ENCODE peak calls at places on chromosomes 5 and 9, in eight cellular contexts. J is tibial artery, N is prostate gland, Y is uterus, C is body of pancreas, B is IMR-90, T is astrocyte of the spinal cord, P is tibial nerve. M is an unnamed sample.

GRCh38 chr5:156239800-156240199 is 87.2 kb upstream of the SGCD start:
- DNase-seq in Y (no peak), P (no peak), N (no peak), T (no peak), B (no peak), J (no peak), C (no peak), M (no peak)

GRCh38 chr5:61332369-61332745 is 299 bp downstream of the ZSWIM6 start:
- DNase-seq in N (peak), Y (peak), T (no peak), J (peak), B (no peak), P (no peak), C (peak), M (peak)

GRCh38 chr9:107751522-107752235 is 262.1 kb upstream of the KLF4 start:
- DNase-seq in B (peak), N (no peak), P (peak), C (peak), T (peak), J (peak), Y (no peak), M (peak)

GRCh38 chr5:38069360-38069759 is 189.0 kb upstream of the EGFLAM start:
- DNase-seq in B (no peak), T (no peak), J (no peak), P (no peak), C (no peak), Y (no peak), N (no peak), M (no peak)

GRCh38 chr5:14726066-14726838 is 61.7 kb downstream of the OTULIN start:
- DNase-seq in P (no peak), J (peak), B (peak), C (no peak), T (peak), Y (no peak), N (no peak), M (peak)

GRCh38 chr5:167280111-167280510 is 1011.3 kb upstream of the WWC1 start:
- DNase-seq in Y (no peak), B (no peak), P (no peak), N (no peak), J (no peak), C (no peak), T (no peak), M (no peak)

GRCh38 chr5:65326912-65327311 is 154.8 kb downstream of the ADAMTS6 start:
- DNase-seq in J (no peak), B (peak), C (no peak), T (peak), P (no peak), N (no peak), Y (no peak), M (peak)

GRCh38 chr9:124452841-124453585 is 2.8 kb downstream of the ADGRD2 start:
- DNase-seq in N (no peak), P (no peak), C (no peak), T (no peak), J (peak), B (no peak), Y (no peak), M (no peak)

GRCh38 chr5:133990396-133990795 is 14.4 kb downstream of the VDAC1 start:
- DNase-seq in N (no peak), C (no peak), B (no peak), J (no peak), P (no peak), Y (no peak), T (no peak), M (no peak)

GRCh38 chr5:155514105-155514563 is 500.6 kb downstream of the KIF4B start:
- DNase-seq in T (no peak), C (no peak), P (no peak), B (no peak), N (no peak), J (no peak), Y (no peak), M (no peak)

GRCh38 chr5:1561402-1561929 is 37.7 kb upstream of the LPCAT1 start:
- DNase-seq in Y (no peak), P (no peak), J (peak), N (no peak), C (no peak), T (no peak), B (no peak), M (no peak)

GRCh38 chr5:14035859-14036440 is 91.5 kb upstream of the DNAH5 start:
- DNase-seq in P (peak), B (peak), C (peak), J (no peak), Y (peak), T (peak), N (peak), M (peak)

GRCh38 chr9:133657120-133657661 is 21.0 kb downstream of the DBH start:
- DNase-seq in C (no peak), J (no peak), N (no peak), P (no peak), T (no peak), B (peak), Y (no peak), M (peak)

GRCh38 chr9:136410500-136411287 is at the start of the genes ENTR1 and PMPCA:
- DNase-seq in J (peak), Y (peak), T (peak), P (peak), C (peak), B (peak), N (peak), M (peak)

GRCh38 chr5:109937951-109938350 is 248.2 kb downstream of the MAN2A1 start:
- DNase-seq in B (no peak), T (no peak), P (no peak), J (no peak), N (no peak), C (no peak), Y (no peak), M (no peak)

GRCh38 chr5:42982107-42982622 is 58.0 kb downstream of the ANXA2R start:
- DNase-seq in B (no peak), P (no peak), N (no peak), T (no peak), Y (no peak), C (no peak), J (no peak), M (no peak)

GRCh38 chr5:160774646-160775313 is 77.2 kb downstream of the ATP10B start:
- DNase-seq in P (no peak), Y (no peak), J (no peak), T (no peak), N (no peak), C (no peak), B (no peak), M (no peak)

GRCh38 chr9:114893221-114893620 is 37.2 kb downstream of the TNFSF8 start:
- DNase-seq in C (no peak), P (no peak), Y (no peak), T (no peak), B (no peak), N (no peak), J (no peak), M (no peak)

GRCh38 chr9:4045556-4045955 is 254.3 kb downstream of the GLIS3 start:
- DNase-seq in B (no peak), C (no peak), N (no peak), Y (no peak), J (no peak), P (no peak), T (no peak), M (no peak)

GRCh38 chr9:114375386-114375785 is 12.4 kb downstream of the AKNA start:
- DNase-seq in T (no peak), P (no peak), Y (no peak), C (no peak), J (no peak), B (no peak), N (no peak), M (no peak)

GRCh38 chr9:19310246-19310645 is 69.8 kb downstream of the RPS6 start:
- DNase-seq in Y (no peak), T (no peak), P (no peak), N (no peak), J (no peak), B (no peak), C (no peak), M (no peak)

DNA sequence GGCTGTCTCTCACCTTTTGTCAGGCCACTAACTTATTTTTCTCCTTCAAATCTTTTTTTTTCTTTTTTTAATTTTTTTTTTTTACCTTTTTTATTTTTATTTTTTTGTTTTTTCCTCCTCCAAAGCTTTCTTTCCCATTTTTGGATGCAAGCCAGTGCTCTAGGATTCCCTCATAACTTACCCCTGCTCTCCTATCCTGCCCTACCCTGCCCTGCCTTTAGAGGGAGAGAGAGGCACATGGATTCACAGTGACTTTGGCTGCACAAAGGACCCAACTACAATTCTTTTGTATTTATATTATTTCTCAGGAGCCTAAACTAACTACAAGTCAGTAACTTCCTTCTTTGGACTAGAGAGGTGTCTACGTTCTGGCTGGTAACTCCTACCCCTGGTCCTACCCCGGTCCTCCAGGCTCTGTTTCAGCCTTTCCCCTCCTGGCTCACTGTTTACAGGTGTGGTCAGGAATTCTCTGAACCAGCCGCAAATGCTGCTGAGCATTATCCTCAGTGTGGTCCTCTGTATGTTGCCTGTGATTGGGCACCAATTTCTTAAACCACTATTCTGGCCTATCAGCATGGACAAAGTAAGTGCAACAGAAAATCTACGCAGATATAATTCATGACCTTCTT is 8.4 kb upstream of the RUSC2 start:
- DNase-seq in Y (peak), N (peak), C (peak), T (peak), J (peak), B (peak), P (peak), M (peak)
- TF ChIP-seq CTCF in Y (peak), N (peak), C (peak), T (peak), J (peak), B (peak), P (peak), M (peak)

DNA sequence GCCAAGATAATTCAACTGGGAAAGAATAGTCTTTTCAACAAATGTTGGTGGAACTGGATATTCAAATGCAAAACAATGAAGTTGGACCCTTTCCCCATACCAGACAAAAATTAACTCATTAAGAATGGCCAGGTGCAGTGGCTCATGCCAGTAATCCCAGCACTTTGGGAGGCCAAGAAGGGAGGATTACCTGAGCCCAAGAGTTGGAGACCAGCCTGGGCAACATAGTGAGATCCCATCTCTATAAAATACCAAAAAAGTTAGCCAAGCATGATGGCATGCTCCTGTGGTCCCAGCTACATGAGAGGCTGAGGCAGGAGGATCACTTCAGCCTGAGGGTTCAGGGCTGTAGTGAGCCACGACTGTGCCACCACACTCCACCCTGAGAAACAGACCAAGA is 24.2 kb downstream of the SERINC5 start:
- DNase-seq in Y (no peak), P (no peak), T (no peak), B (no peak), J (no peak), N (no peak), C (no peak), M (no peak)
- H3K4me3 ChIP-seq in Y (no peak), P (no peak), T (no peak), B (no peak), J (no peak), N (no peak), C (no peak), M (no peak)

GRCh38 chr5:168771698-168772097 is 192.5 kb upstream of the PANK3 start:
- DNase-seq in N (no peak), J (no peak), Y (no peak), B (no peak), C (no peak), T (no peak), P (no peak), M (no peak)
- TF ChIP-seq CTCF in N (no peak), J (no peak), Y (no peak), B (no peak), C (no peak), T (no peak), P (no peak), M (no peak)

GRCh38 chr5:10372726-10373709 is 19.5 kb downstream of the MARCHF6 start:
- DNase-seq in B (no peak), P (no peak), Y (no peak), N (no peak), J (no peak), C (no peak), T (no peak), M (no peak)
- H3K4me3 ChIP-seq in B (no peak), P (no peak), Y (no peak), N (no peak), J (no peak), C (no peak), T (no peak), M (no peak)

DNA sequence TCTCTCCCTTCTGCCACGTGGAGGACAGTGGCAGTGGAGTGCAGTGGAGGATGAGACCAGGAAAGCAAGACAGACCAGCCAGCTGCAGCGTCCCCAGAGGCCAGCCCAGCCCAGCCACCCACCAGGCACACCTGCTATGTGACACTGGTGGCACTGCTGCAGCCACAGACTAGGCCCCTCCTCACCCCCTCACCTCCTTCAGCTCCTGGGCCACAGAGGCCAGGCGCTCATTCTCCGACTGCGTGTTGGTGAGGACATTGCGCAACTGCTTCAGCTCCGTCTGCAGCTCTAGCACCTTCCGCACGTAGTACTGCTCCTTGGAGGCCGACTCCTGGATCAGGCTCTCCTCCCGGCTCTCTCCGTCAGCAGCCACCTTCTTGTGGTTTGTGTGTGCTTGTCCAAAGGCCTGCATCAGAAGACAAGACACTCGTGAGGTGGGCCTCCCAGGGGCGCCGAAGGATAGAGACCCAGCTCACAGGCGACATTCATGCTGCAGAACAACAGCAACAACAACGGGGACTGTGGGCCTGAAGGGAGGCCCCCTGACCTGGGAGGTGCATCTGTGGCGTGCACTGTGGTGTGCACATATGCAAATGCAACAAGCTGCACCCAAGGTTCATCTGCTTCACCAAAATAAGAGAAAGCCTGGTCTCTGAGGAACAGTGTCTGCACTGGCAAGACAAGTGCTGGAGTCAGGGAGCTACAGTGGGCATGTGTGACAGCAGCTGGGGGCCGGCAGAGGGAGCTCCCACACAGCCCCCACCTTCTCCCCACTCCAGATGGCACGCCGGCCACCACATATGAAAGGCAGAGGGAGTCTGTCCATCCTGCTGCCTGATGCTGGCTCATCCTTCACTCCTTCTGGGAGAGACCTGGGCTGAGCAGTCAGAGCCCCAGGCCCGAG is 35.5 kb downstream of the BICD2 start:
- DNase-seq in N (no peak), C (no peak), Y (no peak), B (peak), J (no peak), T (no peak), P (no peak), M (peak)
- TF ChIP-seq CTCF in N (peak), C (no peak), Y (no peak), B (peak), J (no peak), T (peak), P (peak), M (peak)

DNA sequence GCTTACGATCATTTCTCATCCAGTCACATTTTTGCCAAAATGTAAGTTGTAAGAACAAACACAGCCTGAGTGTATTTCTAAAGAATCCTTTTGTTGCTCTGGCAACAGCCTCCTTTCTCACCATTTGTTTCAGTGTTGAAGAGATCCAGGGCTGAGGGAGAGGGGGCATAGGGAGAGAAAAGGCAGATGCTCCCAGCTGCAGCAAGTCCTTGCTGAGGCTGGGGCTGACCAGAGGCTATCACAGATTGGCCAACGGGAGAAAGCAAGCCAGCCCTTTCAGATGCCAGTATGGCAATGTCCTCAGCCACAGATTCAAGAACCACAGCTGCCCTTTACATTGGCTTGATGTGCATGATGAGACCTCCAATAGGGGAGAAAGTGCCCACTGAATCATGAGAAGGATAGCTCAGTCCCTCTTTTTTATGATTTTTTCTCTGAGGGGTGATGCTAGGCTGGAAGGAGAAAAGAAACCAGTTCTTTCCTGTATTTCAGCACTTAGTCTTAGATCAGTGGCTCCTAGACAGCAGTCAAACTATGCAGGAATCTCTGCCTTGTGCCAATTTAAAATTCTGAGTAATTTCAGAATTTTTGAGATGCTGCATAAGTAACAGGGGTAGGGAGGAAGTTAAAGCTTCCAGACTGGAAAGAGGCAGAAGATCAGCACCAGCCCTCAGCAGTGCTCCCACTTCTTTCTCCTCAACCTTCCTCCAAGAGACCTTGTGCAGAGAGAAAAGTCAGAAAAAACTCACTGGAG is 142.1 kb downstream of the LHFPL2 start:
- DNase-seq in P (no peak), J (no peak), B (peak), N (no peak), Y (no peak), C (no peak), T (no peak), M (peak)
- H3K4me3 ChIP-seq in P (no peak), J (no peak), B (no peak), N (no peak), Y (no peak), C (no peak), T (no peak), M (peak)

GRCh38 chr5:59351076-59351794 is 542.3 kb downstream of the PDE4D start:
- DNase-seq in T (peak), J (no peak), B (peak), Y (peak), P (peak), N (no peak), C (no peak), M (peak)
- TF ChIP-seq CTCF in T (no peak), J (no peak), B (no peak), Y (no peak), P (no peak), N (peak), C (no peak), M (no peak)

M was measured in cardiac fibroblast.